ENCODE peak calls at places on chromosomes 16 and 17, in seven cellular contexts. C is A549, F is stomach, R is sigmoid colon, D is transverse colon, W is tibial nerve, E is HepG2. J is an unnamed sample.

GRCh38 chr17:45834471-45835396 is 9.9 kb upstream of the SPPL2C start:
- DNase-seq in W (no peak), F (no peak), D (no peak), E (no peak), C (peak; percentile 60), R (no peak), J (no peak)

GRCh38 chr16:27311449-27311831 is 2.3 kb upstream of the IL4R start:
- DNase-seq in C (no peak), D (no peak), W (no peak), E (no peak), F (no peak), R (no peak), J (peak; percentile 37)

GRCh38 chr17:27049104-27049784 is 244.7 kb upstream of the WSB1 start:
- DNase-seq in D (no peak), E (no peak), W (no peak), R (no peak), F (no peak), C (no peak), J (no peak)

GRCh38 chr16:57807968-57808528 is 5.8 kb upstream of the KIFC3 start:
- DNase-seq in E (peak; percentile 92), D (peak; percentile 87), F (peak; percentile 92), C (peak; percentile 91), R (peak; percentile 90), W (peak; percentile 64), J (peak; percentile 89)

GRCh38 chr17:62860962-62861873 is 53.1 kb upstream of the MARCHF10 start:
- DNase-seq in C (no peak), F (no peak), W (no peak), R (no peak), E (no peak), D (no peak), J (no peak)

GRCh38 chr17:37838276-37838675 is 85.9 kb upstream of the TBC1D3K start:
- DNase-seq in C (no peak), R (no peak), E (no peak), F (no peak), D (no peak), W (no peak), J (no peak)

GRCh38 chr16:3510410-3510809 is 9.6 kb downstream of the CLUAP1 start:
- DNase-seq in D (no peak), C (no peak), W (no peak), R (no peak), F (no peak), E (no peak), J (no peak)

GRCh38 chr16:51637744-51638100 is 486.7 kb upstream of the SALL1 start:
- DNase-seq in C (no peak), E (no peak), W (no peak), R (no peak), D (no peak), F (no peak), J (no peak)

GRCh38 chr16:53055603-53056527 is 1.1 kb downstream of the CHD9 start:
- DNase-seq in E (peak; percentile 70), R (peak; percentile 76), D (peak; percentile 64), F (no peak), C (peak; percentile 25), W (no peak), J (no peak)

GRCh38 chr17:6473128-6473767 is 29.0 kb downstream of the PIMREG start:
- DNase-seq in E (peak; percentile 50), D (peak; percentile 83), W (peak; percentile 43), R (peak; percentile 83), F (peak; percentile 84), C (peak; percentile 98), J (no peak)

GRCh38 chr17:51372345-51373004 is 112.1 kb downstream of the UTP18 start:
- DNase-seq in F (no peak), R (no peak), C (peak; percentile 33), E (peak; percentile 72), W (no peak), D (peak; percentile 13), J (no peak)

GRCh38 chr17:32486091-32486700 is 597 bp upstream of the CDK5R1 start:
- DNase-seq in W (no peak), F (peak; percentile 76), C (peak; percentile 76), D (peak; percentile 73), R (peak; percentile 79), E (peak; percentile 49), J (no peak)

GRCh38 chr17:48575673-48576478 is 2.3 kb downstream of the HOXB4 start:
- DNase-seq in F (no peak), W (no peak), D (no peak), E (no peak), R (no peak), C (no peak), J (no peak)

GRCh38 chr16:68833251-68833650 is 10.1 kb upstream of the TANGO6 start:
- DNase-seq in R (no peak), F (no peak), D (no peak), E (no peak), W (no peak), C (no peak), J (no peak)

GRCh38 chr17:8212312-8213180 is 2.2 kb upstream of the AURKB start:
- DNase-seq in R (no peak), F (no peak), D (no peak), E (peak; percentile 91), W (no peak), C (no peak), J (no peak)

GRCh38 chr16:66409156-66409555 is 17.9 kb upstream of the BEAN1 start:
- DNase-seq in D (no peak), C (no peak), E (no peak), F (no peak), R (no peak), W (no peak), J (no peak)

GRCh38 chr16:54934536-54935410 is 4.1 kb downstream of the IRX5 start:
- DNase-seq in R (no peak), C (no peak), F (no peak), E (no peak), W (no peak), D (no peak), J (peak; percentile 83)

GRCh38 chr16:54937673-54938350 is 7.1 kb downstream of the IRX5 start:
- DNase-seq in W (no peak), R (no peak), D (no peak), C (no peak), E (no peak), F (no peak), J (no peak)

GRCh38 chr16:54936979-54937672 is 6.5 kb downstream of the IRX5 start:
- DNase-seq in R (no peak), C (peak; percentile 50), D (no peak), W (no peak), F (no peak), E (no peak), J (peak; percentile 83)

GRCh38 chr16:54935411-54936085 is 4.9 kb downstream of the IRX5 start:
- DNase-seq in E (no peak), R (no peak), D (no peak), C (no peak), W (no peak), F (no peak), J (no peak)

DNA sequence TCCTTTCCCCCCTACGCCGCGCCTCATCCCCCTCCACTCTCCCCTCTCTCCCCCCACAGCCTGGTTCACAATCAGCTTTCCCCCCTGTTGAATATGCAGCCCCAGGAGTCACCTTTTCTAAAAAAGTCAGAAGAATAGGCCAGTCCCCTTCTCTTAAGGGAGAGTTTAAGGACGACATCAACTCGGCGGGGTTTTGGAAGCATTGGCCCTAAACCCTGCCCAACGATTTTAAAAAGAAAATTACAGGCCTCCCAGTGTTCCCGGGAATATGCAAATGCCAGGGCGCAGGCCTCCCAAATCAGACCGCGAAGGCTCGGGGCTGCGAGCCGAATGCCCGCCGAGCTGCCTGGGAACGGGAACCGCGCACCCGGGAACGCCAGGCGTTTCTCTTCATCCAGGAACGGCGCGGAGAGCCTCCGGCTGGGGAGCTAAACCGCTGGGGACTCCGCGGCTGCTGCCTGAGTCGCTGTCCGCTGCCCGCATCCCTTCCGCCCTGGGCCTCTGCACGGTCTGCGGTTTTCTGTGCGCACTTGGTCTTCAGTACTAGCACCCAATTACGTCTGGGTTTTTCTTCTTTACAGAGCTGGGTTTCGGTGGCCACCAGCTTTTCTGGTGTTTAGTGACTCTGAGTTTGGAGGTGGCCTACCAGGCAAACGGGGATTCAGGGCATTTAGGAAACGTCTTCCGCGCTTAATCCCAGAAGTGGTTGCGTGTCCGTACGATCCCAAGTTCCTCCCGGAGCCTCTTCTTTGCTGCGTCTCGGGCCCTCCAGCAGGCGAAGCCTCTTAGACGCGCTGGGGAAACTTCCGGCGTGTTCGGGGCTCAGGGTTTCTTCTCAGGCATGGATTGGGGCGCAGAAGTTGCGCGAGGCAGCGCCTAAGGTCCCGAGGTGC is 5.7 kb downstream of the IRX5 start:
- DNase-seq in C (no peak), W (no peak), D (no peak), F (no peak), E (no peak), R (no peak), J (peak; percentile 82)
- H3K27ac ChIP-seq in C (peak overlapping the region; percentile 54), W (no peak overlapping the region), D (no peak overlapping the region), F (no peak overlapping the region), E (no peak overlapping the region), R (no peak overlapping the region), J (peak overlapping the region; percentile 96)

GRCh38 chr17:2240541-2240940 is 63.0 kb downstream of the SMG6 start:
- DNase-seq in F (no peak), E (no peak), D (no peak), R (no peak), C (no peak), W (no peak), J (no peak)

GRCh38 chr17:2244545-2245525 is 58.8 kb downstream of the SMG6 start:
- DNase-seq in R (peak; percentile 94), E (peak; percentile 50), W (peak; percentile 88), C (peak; percentile 94), D (peak; percentile 85), F (peak; percentile 85), J (peak; percentile 96)

GRCh38 chr17:2247005-2247404 is 56.6 kb downstream of the SMG6 start:
- DNase-seq in W (no peak), F (no peak), D (no peak), E (no peak), R (no peak), C (no peak), J (no peak)

GRCh38 chr17:2241823-2242222 is 61.8 kb downstream of the SMG6 start:
- DNase-seq in E (no peak), R (no peak), C (no peak), F (no peak), D (no peak), W (no peak), J (no peak)

GRCh38 chr17:2243953-2244352 is 59.6 kb downstream of the SMG6 start:
- DNase-seq in C (no peak), W (no peak), D (no peak), F (no peak), E (no peak), R (no peak), J (no peak)
- H3K4me1 ChIP-seq in C (peaks cover 18% of the 10 kb centered on the region), W (no peaks in the 10 kb centered on the region), D (peaks cover 6% of the 10 kb centered on the region), F (peaks cover 19% of the 10 kb centered on the region), E (peaks cover 7% of the 10 kb centered on the region), R (no peaks in the 10 kb centered on the region), J (peaks cover 36% of the 10 kb centered on the region)

GRCh38 chr17:16398270-16399267 is 16.8 kb upstream of the TRPV2 start:
- DNase-seq in C (no peak), D (no peak), F (no peak), W (no peak), E (peak; percentile 79), R (no peak), J (no peak)
- TF ChIP-seq EP300 in C (no peak), D (no peak), F (no peak), W (no peak), E (no peak), R (no peak), J (no peak)

GRCh38 chr17:59695943-59696681 is 11.1 kb downstream of the PTRH2 start:
- DNase-seq in C (no peak), W (no peak), R (no peak), D (no peak), E (no peak), F (no peak), J (no peak)
- H3K27ac ChIP-seq in C (peak overlapping the region; percentile 60), W (no peak overlapping the region), R (no peak overlapping the region), D (peak overlapping the region; percentile 18), E (no peak overlapping the region), F (no peak overlapping the region), J (no peak overlapping the region)

GRCh38 chr16:70522216-70523000 is 946 bp downstream of the COG4 start:
- DNase-seq in C (no peak), D (no peak), F (no peak), R (no peak), W (no peak), E (no peak), J (no peak)
- H3K4me1 ChIP-seq in C (peaks cover 32% of the 10 kb centered on the region), D (peaks cover 30% of the 10 kb centered on the region), F (peaks cover 55% of the 10 kb centered on the region), R (no peaks in the 10 kb centered on the region), W (no peaks in the 10 kb centered on the region), E (peaks cover 32% of the 10 kb centered on the region), J (peaks cover 44% of the 10 kb centered on the region)